ENCODE peak calls at places on chromosomes 6 and 20, in six cellular contexts. W, B, Y, Q, A and C are unnamed samples.

GRCh38 chr6:40997256-40997957 is 41.6 kb downstream of the UNC5CL start:
- DNase-seq in W (peak), B (peak), Y (no peak), Q (peak), A (no peak), C (no peak)

GRCh38 chr20:10559266-10559665 is 114.5 kb downstream of the JAG1 start:
- DNase-seq in W (no peak), B (no peak), Y (no peak), Q (no peak), A (no peak), C (no peak)

GRCh38 chr20:7302256-7302655 is 534.8 kb downstream of the BMP2 start:
- DNase-seq in W (no peak), B (no peak), Y (no peak), Q (no peak), A (no peak), C (no peak)

GRCh38 chr20:37071481-37071911 is 24.3 kb downstream of the RBL1 start:
- DNase-seq in W (peak), B (peak), Y (peak), Q (no peak), A (no peak), C (no peak)

GRCh38 chr6:159252955-159253508 is 83.8 kb downstream of the FNDC1 start:
- DNase-seq in W (peak), B (peak), Y (peak), Q (no peak), A (peak), C (no peak)

GRCh38 chr20:44993343-44993742 is 27.0 kb downstream of the STK4 start:
- DNase-seq in W (no peak), B (peak), Y (no peak), Q (no peak), A (no peak), C (no peak)

GRCh38 chr6:45378324-45378926 is 691 bp upstream of the SUPT3H start:
- DNase-seq in W (no peak), B (no peak), Y (no peak), Q (peak), A (no peak), C (no peak)

GRCh38 chr6:134080171-134080795 is 27.9 kb upstream of the SLC2A12 start:
- DNase-seq in W (no peak), B (no peak), Y (no peak), Q (peak), A (no peak), C (no peak)

GRCh38 chr6:111269401-111269970 is 182.2 kb downstream of the SLC16A10 start:
- DNase-seq in W (no peak), B (no peak), Y (no peak), Q (no peak), A (no peak), C (no peak)

GRCh38 chr20:58911970-58912369 is 59.5 kb downstream of the GNAS start:
- DNase-seq in W (no peak), B (no peak), Y (no peak), Q (no peak), A (no peak), C (no peak)

GRCh38 chr6:113301651-113302050 is 555.5 kb upstream of the MARCKS start:
- DNase-seq in W (peak), B (no peak), Y (no peak), Q (no peak), A (no peak), C (no peak)

GRCh38 chr20:41747226-41747625 is 129.0 kb upstream of the CHD6 start:
- DNase-seq in W (no peak), B (no peak), Y (no peak), Q (no peak), A (no peak), C (no peak)

GRCh38 chr20:41748756-41749582 is 130.8 kb upstream of the CHD6 start:
- DNase-seq in W (no peak), B (no peak), Y (no peak), Q (no peak), A (no peak), C (no peak)

GRCh38 chr20:41750137-41750536 is 132.0 kb upstream of the CHD6 start:
- DNase-seq in W (no peak), B (no peak), Y (no peak), Q (no peak), A (no peak), C (no peak)

GRCh38 chr20:41748051-41748450 is 129.9 kb upstream of the CHD6 start:
- DNase-seq in W (no peak), B (no peak), Y (no peak), Q (no peak), A (no peak), C (no peak)

GRCh38 chr20:41746635-41747034 is 128.5 kb upstream of the CHD6 start:
- DNase-seq in W (no peak), B (no peak), Y (no peak), Q (no peak), A (no peak), C (no peak)
- TF ChIP-seq CTCF in W (peak), B (no peak), Y (no peak), Q (no peak), A (no peak), C (no peak)

DNA sequence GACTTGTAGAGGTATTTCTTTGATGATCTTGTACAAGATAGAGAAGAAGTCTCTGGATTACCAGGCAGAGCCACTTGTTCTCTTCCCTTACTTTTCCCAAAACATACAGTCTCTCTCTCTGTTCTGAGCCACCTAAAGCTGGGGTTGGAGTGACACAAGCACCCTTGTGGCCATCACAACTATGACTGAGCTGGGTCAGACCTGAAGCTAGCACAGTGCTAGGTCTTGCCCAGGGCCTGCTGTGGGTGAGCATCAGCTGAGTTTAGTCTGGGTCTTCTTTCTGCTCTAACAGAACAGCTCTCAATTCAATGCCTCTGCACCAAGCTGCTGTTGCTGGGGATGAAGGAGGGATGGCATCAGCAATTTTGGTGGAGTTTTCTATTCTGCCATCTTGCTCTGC is 110.2 kb downstream of the HTR1B start:
- DNase-seq in W (no peak), B (no peak), Y (no peak), Q (no peak), A (no peak), C (no peak)
- H3K4me3 ChIP-seq in W (no peak), B (no peak), Y (no peak), Q (no peak), A (no peak), C (no peak)

DNA sequence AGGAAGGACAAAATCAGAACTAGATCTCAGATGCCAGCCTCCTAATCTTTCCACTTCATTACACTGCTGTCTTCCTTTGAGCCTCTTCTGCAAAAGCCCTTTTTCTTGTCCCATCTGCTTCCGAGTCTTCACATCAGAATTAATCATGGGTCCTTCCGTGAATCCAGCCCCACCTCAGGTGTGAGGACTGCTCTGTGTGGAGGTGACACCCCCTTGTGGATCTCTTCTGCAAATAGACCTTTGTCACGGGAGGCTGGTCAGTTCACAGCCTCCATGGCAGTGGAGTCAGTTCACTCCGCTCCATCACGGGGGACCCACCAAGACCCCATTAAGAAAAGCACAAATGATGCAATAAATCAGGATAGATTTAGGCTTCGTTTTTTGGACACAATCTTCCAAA is 171.1 kb downstream of the ADAT2 start:
- DNase-seq in W (no peak), B (peak), Y (no peak), Q (no peak), A (no peak), C (no peak)
- TF ChIP-seq CTCF in W (peak), B (peak), Y (no peak), Q (no peak), A (no peak), C (no peak)

DNA sequence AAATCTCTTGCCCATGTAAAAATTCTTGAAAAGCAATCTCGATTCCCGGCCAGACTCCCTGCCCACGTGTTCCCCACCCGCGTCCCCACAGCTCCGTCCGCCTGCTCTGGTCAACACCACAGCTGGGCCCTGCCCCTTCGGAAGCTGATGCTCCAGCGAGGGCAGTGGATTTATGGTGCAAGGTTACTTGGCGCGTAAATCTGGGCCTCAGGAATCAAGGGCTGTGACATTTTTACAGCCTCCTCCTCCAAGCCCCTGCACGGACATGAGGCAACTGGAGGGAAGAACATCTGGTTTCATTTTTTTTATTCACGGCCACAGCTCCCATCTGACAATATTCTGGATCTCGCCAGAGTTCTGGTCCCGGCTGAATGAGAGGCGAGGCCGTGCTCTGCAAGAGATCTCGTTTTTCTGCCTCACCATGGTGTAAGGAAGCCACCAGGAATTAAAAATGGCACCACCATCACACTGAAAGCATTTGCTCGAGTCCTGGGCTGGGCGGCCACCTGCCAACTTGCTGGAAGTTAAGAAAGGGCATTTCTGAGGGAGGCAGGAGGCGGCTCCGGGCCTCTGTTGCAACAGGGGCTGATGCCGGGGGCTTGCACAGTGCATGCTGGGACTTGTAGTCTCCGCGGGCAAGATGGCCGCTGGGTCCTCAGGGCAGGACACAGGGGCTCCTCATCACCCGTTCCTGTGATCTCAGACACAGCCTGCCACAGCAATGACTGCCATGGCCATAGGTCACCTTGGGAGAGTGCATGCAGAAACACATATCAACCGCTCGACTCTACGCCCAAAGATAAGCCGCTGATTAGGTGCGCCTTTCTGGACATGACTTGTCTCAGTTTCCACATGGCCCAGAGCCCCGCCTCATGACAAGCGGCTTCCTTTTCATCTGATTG is 148.5 kb downstream of the LY86 start:
- DNase-seq in W (peak), B (peak), Y (peak), Q (peak), A (peak), C (no peak)
- H3K4me3 ChIP-seq in W (peak), B (peak), Y (no peak), Q (peak), A (peak), C (peak)

GRCh38 chr6:16741112-16742016 is 19.9 kb downstream of the ATXN1 start:
- DNase-seq in W (peak), B (peak), Y (no peak), Q (no peak), A (no peak), C (no peak)

GRCh38 chr6:16737389-16737788 is 23.9 kb downstream of the ATXN1 start:
- DNase-seq in W (peak), B (peak), Y (no peak), Q (no peak), A (no peak), C (no peak)

GRCh38 chr6:16736856-16737255 is 24.4 kb downstream of the ATXN1 start:
- DNase-seq in W (peak), B (no peak), Y (no peak), Q (no peak), A (no peak), C (no peak)

GRCh38 chr6:16737926-16738325 is 23.3 kb downstream of the ATXN1 start:
- DNase-seq in W (peak), B (no peak), Y (no peak), Q (no peak), A (no peak), C (no peak)

GRCh38 chr6:16739329-16739801 is 21.9 kb downstream of the ATXN1 start:
- DNase-seq in W (peak), B (no peak), Y (no peak), Q (no peak), A (no peak), C (no peak)
- TF ChIP-seq CTCF in W (no peak), B (no peak), Y (no peak), Q (no peak), A (no peak), C (no peak)

DNA sequence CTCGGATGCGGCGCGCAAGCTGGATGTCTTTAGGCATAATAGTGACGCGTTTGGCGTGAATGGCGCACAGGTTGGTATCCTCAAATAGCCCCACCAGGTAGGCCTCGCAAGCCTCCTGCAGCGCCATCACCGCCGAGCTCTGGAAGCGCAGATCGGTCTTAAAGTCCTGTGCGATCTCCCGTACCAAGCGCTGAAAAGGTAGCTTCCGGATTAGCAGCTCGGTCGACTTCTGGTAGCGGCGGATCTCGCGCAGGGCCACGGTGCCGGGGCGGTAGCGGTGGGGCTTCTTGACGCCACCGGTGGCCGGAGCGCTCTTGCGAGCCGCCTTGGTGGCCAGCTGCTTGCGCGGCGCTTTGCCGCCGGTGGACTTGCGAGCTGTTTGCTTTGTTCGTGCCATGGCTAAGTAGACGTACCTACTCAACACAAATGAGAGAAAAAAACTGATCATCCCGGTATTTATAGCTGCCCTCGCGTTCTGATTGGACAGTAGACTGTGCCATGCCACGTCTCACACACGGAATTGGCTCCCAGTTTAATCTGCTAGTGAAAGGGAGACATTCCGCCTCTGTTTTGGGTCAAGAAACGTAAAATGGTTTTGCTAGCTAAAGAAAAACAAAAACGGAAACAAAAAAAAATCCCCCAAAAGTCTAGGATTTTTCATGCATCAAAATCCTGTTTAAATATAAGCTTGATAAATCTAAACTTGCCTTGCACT is 40.1 kb downstream of the OR2B2 start:
- DNase-seq in W (peak), B (peak), Y (peak), Q (peak), A (peak), C (no peak)
- H3K4me3 ChIP-seq in W (peak), B (peak), Y (peak), Q (peak), A (peak), C (peak)

DNA sequence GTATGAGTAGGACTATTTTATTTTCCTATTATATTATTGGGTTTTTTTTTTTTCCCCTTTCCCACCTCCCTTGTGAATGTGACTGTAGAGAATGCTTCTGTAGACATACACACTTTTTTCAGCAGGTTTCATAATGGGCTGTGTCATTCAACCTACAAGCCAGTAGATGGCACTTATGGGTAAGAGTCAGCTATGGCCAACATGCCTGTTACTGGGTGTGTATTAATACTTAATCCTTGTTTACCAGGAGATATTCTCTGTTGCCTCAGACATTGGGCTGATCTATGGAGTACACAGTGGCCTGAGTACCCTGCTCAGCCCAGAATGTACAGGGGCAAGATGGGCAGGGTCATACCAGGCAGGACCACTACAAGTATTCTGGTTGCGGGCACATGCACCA is 382.5 kb downstream of the EPHA7 start:
- DNase-seq in W (no peak), B (peak), Y (no peak), Q (no peak), A (no peak), C (no peak)
- TF ChIP-seq CTCF in W (no peak), B (peak), Y (no peak), Q (no peak), A (no peak), C (no peak)

GRCh38 chr6:52504778-52505127 is 72.1 kb downstream of the TRAM2 start:
- DNase-seq in W (no peak), B (no peak), Y (no peak), Q (no peak), A (no peak), C (no peak)
- H3K4me3 ChIP-seq in W (no peak), B (no peak), Y (no peak), Q (no peak), A (no peak), C (peak)

GRCh38 chr6:236519-236918 is 55.8 kb upstream of the DUSP22 start:
- DNase-seq in W (no peak), B (no peak), Y (no peak), Q (no peak), A (no peak), C (no peak)
- TF ChIP-seq CTCF in W (no peak), B (no peak), Y (no peak), Q (no peak), A (no peak), C (no peak)